ENCODE peak calls at places on chromosomes 13 and 19, in seven cellular contexts. N is WTC11, J is body of pancreas, G is choroid plexus epithelial cell, R is MCF 10A, P is mesothelial cell of epicardium, I is Peyer's patch. F is an unnamed sample.

GRCh38 chr19:2618611-2619010 is 83.9 kb downstream of the GNG7 start:
- DNase-seq in N (no peak), J (no peak), G (no peak), R (peak), P (no peak), I (no peak), F (peak)

GRCh38 chr13:83327091-83327490 is 555.2 kb downstream of the SLITRK1 start:
- DNase-seq in N (no peak), J (no peak), G (no peak), R (no peak), P (no peak), I (no peak), F (no peak)

GRCh38 chr19:51531349-51532315 is at the start of gene SIGLEC6:
- DNase-seq in N (peak), J (no peak), G (no peak), R (no peak), P (no peak), I (no peak), F (peak)

GRCh38 chr19:3982701-3983541 is 2.3 kb downstream of the EEF2 start:
- DNase-seq in N (no peak), J (peak), G (peak), R (peak), P (no peak), I (no peak), F (no peak)

GRCh38 chr19:1843116-1843515 is 5.2 kb downstream of the REXO1 start:
- DNase-seq in N (no peak), J (no peak), G (no peak), R (no peak), P (no peak), I (no peak), F (no peak)

GRCh38 chr13:110412132-110412912 is 105.2 kb downstream of the COL4A2 start:
- DNase-seq in N (peak), J (peak), G (peak), R (peak), P (no peak), I (peak), F (peak)

GRCh38 chr13:40784540-40784939 is 4.9 kb upstream of the SLC25A15 start:
- DNase-seq in N (no peak), J (no peak), G (no peak), R (no peak), P (no peak), I (no peak), F (no peak)

GRCh38 chr13:113837554-113838355 is 26.1 kb downstream of the GAS6 start:
- DNase-seq in N (no peak), J (peak), G (peak), R (peak), P (no peak), I (peak), F (no peak)

GRCh38 chr19:18231775-18232174 is 5.5 kb upstream of the PDE4C start:
- DNase-seq in N (no peak), J (no peak), G (no peak), R (no peak), P (no peak), I (no peak), F (no peak)

GRCh38 chr13:78241278-78241919 is 322.8 kb upstream of the EDNRB start:
- DNase-seq in N (peak), J (no peak), G (peak), R (peak), P (peak), I (peak), F (no peak)

GRCh38 chr19:9348253-9348652 is 14.6 kb upstream of the ZNF177 start:
- DNase-seq in N (no peak), J (no peak), G (no peak), R (no peak), P (no peak), I (no peak), F (no peak)

GRCh38 chr19:28537079-28537478 is 675.9 kb downstream of the UQCRFS1 start:
- DNase-seq in N (no peak), J (no peak), G (no peak), R (no peak), P (no peak), I (no peak), F (no peak)

GRCh38 chr19:14369399-14370168 is 11.7 kb upstream of the ADGRE5 start:
- DNase-seq in N (no peak), J (no peak), G (no peak), R (no peak), P (no peak), I (no peak), F (peak)

GRCh38 chr19:55590621-55591020 is 8.7 kb downstream of the FIZ1 start:
- DNase-seq in N (peak), J (no peak), G (peak), R (peak), P (no peak), I (no peak), F (no peak)

GRCh38 chr19:8361921-8362793 is 1.8 kb upstream of the ANGPTL4 start:
- DNase-seq in N (no peak), J (peak), G (peak), R (peak), P (peak), I (peak), F (no peak)

GRCh38 chr19:16338470-16339360 is 14.1 kb downstream of the KLF2 start:
- DNase-seq in N (no peak), J (no peak), G (peak), R (peak), P (no peak), I (no peak), F (peak)

GRCh38 chr13:49540552-49540951 is 44.8 kb downstream of the PHF11 start:
- DNase-seq in N (no peak), J (no peak), G (peak), R (peak), P (no peak), I (no peak), F (no peak)

GRCh38 chr13:60258349-60258748 is 94.6 kb upstream of the DIAPH3 start:
- DNase-seq in N (peak), J (no peak), G (no peak), R (no peak), P (no peak), I (no peak), F (no peak)

GRCh38 chr19:30155529-30156200 is 213.6 kb downstream of the URI1 start:
- DNase-seq in N (no peak), J (no peak), G (no peak), R (no peak), P (no peak), I (no peak), F (no peak)

GRCh38 chr13:110916671-110917142 is 1.8 kb upstream of the ANKRD10 start:
- DNase-seq in N (no peak), J (no peak), G (peak), R (no peak), P (no peak), I (no peak), F (no peak)

GRCh38 chr13:112974125-112974524 is 5.1 kb downstream of the MCF2L start:
- DNase-seq in N (no peak), J (no peak), G (no peak), R (no peak), P (no peak), I (peak), F (no peak)

GRCh38 chr13:59112375-59112774 is 1051.4 kb downstream of the DIAPH3 start:
- DNase-seq in N (no peak), J (no peak), G (peak), R (peak), P (no peak), I (no peak), F (no peak)

GRCh38 chr13:79779761-79780160 is 298.8 kb downstream of the NDFIP2 start:
- DNase-seq in N (no peak), J (no peak), G (peak), R (peak), P (no peak), I (no peak), F (no peak)

GRCh38 chr13:95902736-95903135 is 150.5 kb downstream of the UGGT2 start:
- DNase-seq in N (no peak), J (no peak), G (peak), R (no peak), P (no peak), I (no peak), F (no peak)

GRCh38 chr13:41568990-41569387 is 111.6 kb downstream of the RGCC start:
- DNase-seq in N (no peak), J (no peak), G (peak), R (no peak), P (no peak), I (no peak), F (no peak)

GRCh38 chr13:102580552-102581169 is 16.1 kb upstream of the TPP2 start:
- DNase-seq in N (no peak), J (peak), G (peak), R (peak), P (no peak), I (no peak), F (no peak)

GRCh38 chr19:7789447-7789846 is 26.4 kb downstream of the CLEC4M start:
- DNase-seq in N (peak), J (no peak), G (no peak), R (no peak), P (peak), I (no peak), F (no peak)

GRCh38 chr19:22545751-22546150 is 88.4 kb upstream of the ZNF492 start:
- DNase-seq in N (peak), J (peak), G (peak), R (peak), P (no peak), I (no peak), F (no peak)
- TF ChIP-seq CTCF in N (peak), J (peak), G (peak), R (no peak), P (peak), I (peak), F (no peak)

GRCh38 chr19:10830370-10830769 is 5.6 kb downstream of the TMED1 start:
- DNase-seq in N (no peak), J (no peak), G (no peak), R (no peak), P (no peak), I (no peak), F (no peak)

GRCh38 chr19:10826846-10827245 is 9.2 kb downstream of the TMED1 start:
- DNase-seq in N (no peak), J (no peak), G (no peak), R (no peak), P (no peak), I (no peak), F (no peak)

GRCh38 chr19:10830941-10831779 is 4.9 kb downstream of the TMED1 start:
- DNase-seq in N (no peak), J (no peak), G (no peak), R (no peak), P (no peak), I (no peak), F (no peak)

GRCh38 chr19:10829967-10830366 is 6.0 kb downstream of the TMED1 start:
- DNase-seq in N (no peak), J (no peak), G (no peak), R (no peak), P (no peak), I (no peak), F (no peak)

DNA sequence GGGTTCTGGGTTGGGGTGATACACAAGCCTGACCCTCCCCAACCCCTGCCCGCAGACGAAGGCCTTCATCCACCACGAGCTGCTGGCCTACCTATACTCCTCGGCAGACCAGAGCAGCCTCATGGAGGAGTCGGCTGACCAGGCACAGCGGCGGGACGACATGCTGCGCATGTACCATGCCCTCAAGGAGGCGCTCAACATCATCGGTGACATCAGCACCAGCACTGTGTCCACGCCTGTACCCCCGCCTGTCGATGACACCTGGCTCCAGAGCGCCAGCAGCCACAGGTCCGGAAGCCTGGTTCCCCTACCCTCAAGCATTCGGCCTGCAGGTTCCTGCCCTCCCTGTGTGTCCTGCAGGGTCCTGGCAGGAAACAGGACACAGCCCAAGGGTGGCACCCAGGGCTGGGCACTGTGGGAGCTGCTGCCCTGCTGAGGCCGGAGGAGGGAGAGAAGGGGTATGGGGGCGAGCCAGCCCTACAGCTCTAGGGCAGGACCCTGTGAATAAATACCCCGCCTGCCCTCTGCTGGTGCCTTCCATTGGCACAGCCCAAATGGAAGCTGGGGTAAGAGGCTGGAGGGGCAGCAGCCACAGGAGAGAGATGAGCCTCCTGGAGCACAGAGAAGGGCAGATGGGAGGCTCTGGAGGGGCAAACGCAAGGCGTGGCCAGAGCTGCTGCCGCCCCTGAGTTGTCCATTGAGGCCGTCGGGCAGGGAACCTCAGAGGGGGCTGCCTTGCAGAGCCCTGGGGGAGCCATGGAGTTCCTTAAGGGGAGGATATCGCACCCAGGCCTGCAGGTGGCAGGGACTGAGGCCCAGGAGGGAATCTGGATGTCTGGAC is 6.8 kb downstream of the TMED1 start:
- DNase-seq in N (peak), J (no peak), G (no peak), R (no peak), P (no peak), I (no peak), F (no peak)
- TF ChIP-seq CTCF in N (no peak), J (no peak), G (peak), R (no peak), P (no peak), I (no peak), F (no peak)

GRCh38 chr13:70792121-70792520 is 683.9 kb upstream of the KLHL1 start:
- DNase-seq in N (no peak), J (no peak), G (no peak), R (no peak), P (no peak), I (no peak), F (no peak)
- TF ChIP-seq CTCF in N (no peak), J (no peak), G (peak), R (no peak), P (no peak), I (no peak), F (no peak)

GRCh38 chr19:13100871-13101589 is 1.6 kb downstream of the LYL1 start:
- DNase-seq in N (peak), J (no peak), G (no peak), R (peak), P (no peak), I (no peak), F (no peak)
- TF ChIP-seq CTCF in N (no peak), J (no peak), G (peak), R (peak), P (no peak), I (peak), F (no peak)

GRCh38 chr19:49567722-49568454 is 12.5 kb downstream of the NOSIP start:
- DNase-seq in N (no peak), J (no peak), G (peak), R (no peak), P (no peak), I (no peak), F (peak)

GRCh38 chr19:49573009-49573408 is 7.3 kb downstream of the NOSIP start:
- DNase-seq in N (no peak), J (no peak), G (no peak), R (no peak), P (no peak), I (no peak), F (no peak)

GRCh38 chr19:49570997-49571676 is 9.2 kb downstream of the NOSIP start:
- DNase-seq in N (no peak), J (no peak), G (no peak), R (no peak), P (no peak), I (no peak), F (no peak)

GRCh38 chr19:49573451-49573850 is 6.9 kb downstream of the NOSIP start:
- DNase-seq in N (no peak), J (no peak), G (no peak), R (no peak), P (no peak), I (no peak), F (no peak)

GRCh38 chr19:49570138-49570856 is 10.1 kb downstream of the NOSIP start:
- DNase-seq in N (peak), J (peak), G (peak), R (peak), P (no peak), I (no peak), F (peak)
- TF ChIP-seq CTCF in N (peak), J (peak), G (peak), R (peak), P (peak), I (peak), F (peak)

DNA sequence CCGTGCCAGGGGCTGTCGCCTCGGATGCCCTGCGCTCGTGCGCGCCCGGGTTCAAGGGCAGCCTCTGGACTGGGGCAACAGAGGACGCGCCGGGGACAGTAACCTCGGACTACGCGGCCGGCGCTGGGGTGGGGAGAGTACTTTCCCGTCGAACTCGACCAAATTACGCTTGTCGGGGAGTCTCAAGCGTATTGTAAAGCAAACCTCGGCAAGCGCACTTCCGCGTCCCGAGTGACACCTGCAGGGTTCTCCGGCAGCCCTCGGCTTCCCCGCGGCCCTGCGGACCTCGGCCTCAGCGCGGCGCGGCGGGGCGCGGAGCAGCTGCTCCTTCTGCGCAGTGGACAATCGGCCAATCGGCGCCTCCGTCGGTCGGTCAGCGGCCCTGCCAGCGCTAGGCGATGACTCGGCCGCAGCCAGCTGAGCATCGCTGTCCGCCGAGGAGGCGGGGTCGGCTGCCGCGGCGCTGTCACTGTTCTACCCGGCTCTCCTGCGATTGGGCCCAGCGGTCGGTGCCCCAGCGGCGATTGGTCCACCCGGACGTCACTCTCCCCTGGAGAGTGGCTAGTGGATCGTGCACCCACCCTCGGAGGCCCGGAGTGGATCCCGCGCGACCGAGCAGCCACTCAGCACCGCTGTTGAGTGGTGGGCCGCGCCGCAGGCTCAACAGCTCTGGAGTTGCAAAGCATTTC is at the start of gene SLC46A3:
- DNase-seq in N (peak), J (peak), G (peak), R (peak), P (peak), I (peak), F (peak)
- TF ChIP-seq CTCF in N (no peak), J (no peak), G (no peak), R (no peak), P (no peak), I (peak), F (peak)

DNA sequence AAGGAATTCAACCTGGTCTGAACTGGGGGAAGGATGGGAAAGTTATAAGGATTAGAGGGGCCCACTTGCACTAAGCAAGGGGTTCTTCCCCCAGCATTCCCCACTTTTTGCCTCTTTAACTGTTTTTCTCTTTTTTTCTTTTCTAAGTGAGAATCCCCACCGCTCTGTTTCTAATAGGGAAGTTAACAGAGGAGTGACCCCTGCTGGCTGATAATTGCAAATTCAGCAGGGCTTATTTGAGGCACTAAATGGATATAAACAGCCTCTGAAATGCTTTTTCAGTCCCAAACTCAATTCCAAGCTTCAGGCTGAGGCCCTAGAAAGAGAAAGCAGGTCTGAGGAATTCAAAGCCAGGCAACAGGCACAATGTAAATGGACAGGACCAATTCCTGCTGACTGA is 38.2 kb upstream of the CEACAM21 start:
- DNase-seq in N (peak), J (no peak), G (peak), R (peak), P (no peak), I (no peak), F (no peak)
- TF ChIP-seq CTCF in N (peak), J (no peak), G (peak), R (peak), P (peak), I (peak), F (peak)

GRCh38 chr13:30526612-30527217 is 61.0 kb upstream of the HMGB1 start:
- DNase-seq in N (peak), J (no peak), G (peak), R (no peak), P (no peak), I (no peak), F (no peak)
- TF ChIP-seq CTCF in N (no peak), J (no peak), G (peak), R (no peak), P (no peak), I (no peak), F (no peak)

GRCh38 chr13:20911037-20911436 is 8.5 kb upstream of the XPO4 start:
- DNase-seq in N (no peak), J (no peak), G (no peak), R (no peak), P (no peak), I (no peak), F (no peak)
- TF ChIP-seq CTCF in N (no peak), J (no peak), G (no peak), R (no peak), P (no peak), I (no peak), F (no peak)

F was measured in natural killer cell.